ENCODE peak calls at places on chromosome 15, in six cellular contexts. One of them, this sample, is unnamed.

GRCh38 chr15:90930861-90931629 is 1.3 kb downstream of the HDDC3 start:
- DNase-seq in heart right ventricle: no peak
- DNase-seq in cardiac muscle cell: no peak
- DNase-seq in NB4: no peak
- DNase-seq in GM23248: peak; percentile 33
- DNase-seq in fibroblast of mammary gland: peak; percentile 50
- DNase-seq in this sample: no peak

GRCh38 chr15:38536201-38536676 is 28.4 kb downstream of the RASGRP1 start:
- DNase-seq in heart right ventricle: no peak
- DNase-seq in cardiac muscle cell: peak; percentile 93
- DNase-seq in NB4: no peak
- DNase-seq in GM23248: peak; percentile 96
- DNase-seq in fibroblast of mammary gland: peak; percentile 92
- DNase-seq in this sample: no peak

GRCh38 chr15:69548367-69548766 is 95.7 kb downstream of the RPLP1 start:
- DNase-seq in heart right ventricle: no peak
- DNase-seq in cardiac muscle cell: no peak
- DNase-seq in NB4: no peak
- DNase-seq in GM23248: no peak
- DNase-seq in fibroblast of mammary gland: no peak
- DNase-seq in this sample: no peak

GRCh38 chr15:57881361-57881760 is 174.8 kb downstream of the POLR2M start:
- DNase-seq in heart right ventricle: no peak
- DNase-seq in cardiac muscle cell: no peak
- DNase-seq in NB4: no peak
- DNase-seq in GM23248: peak; percentile 20
- DNase-seq in fibroblast of mammary gland: no peak
- DNase-seq in this sample: no peak

GRCh38 chr15:36294359-36294758 is 285.1 kb upstream of the CDIN1 start:
- DNase-seq in heart right ventricle: no peak
- DNase-seq in cardiac muscle cell: no peak
- DNase-seq in NB4: no peak
- DNase-seq in GM23248: no peak
- DNase-seq in fibroblast of mammary gland: no peak
- DNase-seq in this sample: no peak

GRCh38 chr15:92915766-92916435 is 15.8 kb downstream of the CHD2 start:
- DNase-seq in heart right ventricle: no peak
- DNase-seq in cardiac muscle cell: no peak
- DNase-seq in NB4: no peak
- DNase-seq in GM23248: no peak
- DNase-seq in fibroblast of mammary gland: no peak
- DNase-seq in this sample: no peak

GRCh38 chr15:39135989-39136388 is 444.9 kb upstream of the THBS1 start:
- DNase-seq in heart right ventricle: no peak
- DNase-seq in cardiac muscle cell: peak; percentile 80
- DNase-seq in NB4: no peak
- DNase-seq in GM23248: peak; percentile 94
- DNase-seq in fibroblast of mammary gland: peak; percentile 97
- DNase-seq in this sample: no peak

GRCh38 chr15:92650966-92651365 is 4.6 kb downstream of the FAM174B start:
- DNase-seq in heart right ventricle: no peak
- DNase-seq in cardiac muscle cell: no peak
- DNase-seq in NB4: no peak
- DNase-seq in GM23248: no peak
- DNase-seq in fibroblast of mammary gland: no peak
- DNase-seq in this sample: no peak

GRCh38 chr15:58212909-58213526 is 74.8 kb downstream of the AQP9 start:
- DNase-seq in heart right ventricle: no peak
- DNase-seq in cardiac muscle cell: peak; percentile 73
- DNase-seq in NB4: peak; percentile 52
- DNase-seq in GM23248: peak; percentile 74
- DNase-seq in fibroblast of mammary gland: peak; percentile 78
- DNase-seq in this sample: no peak

GRCh38 chr15:62850791-62851291 is 191.7 kb upstream of the TPM1 start:
- DNase-seq in heart right ventricle: no peak
- DNase-seq in cardiac muscle cell: peak; percentile 71
- DNase-seq in NB4: no peak
- DNase-seq in GM23248: peak; percentile 74
- DNase-seq in fibroblast of mammary gland: no peak
- DNase-seq in this sample: no peak

GRCh38 chr15:52183562-52184173 is 7.5 kb downstream of the GNB5 start:
- DNase-seq in heart right ventricle: no peak
- DNase-seq in cardiac muscle cell: peak; percentile 54
- DNase-seq in NB4: peak; percentile 25
- DNase-seq in GM23248: peak; percentile 70
- DNase-seq in fibroblast of mammary gland: peak; percentile 48
- DNase-seq in this sample: no peak

GRCh38 chr15:91866371-91866905 is 12.9 kb downstream of the SLCO3A1 start:
- DNase-seq in heart right ventricle: peak; percentile 28
- DNase-seq in cardiac muscle cell: peak; percentile 43
- DNase-seq in NB4: no peak
- DNase-seq in GM23248: peak; percentile 43
- DNase-seq in fibroblast of mammary gland: peak; percentile 79
- DNase-seq in this sample: no peak

GRCh38 chr15:59812889-59813288 is 123.8 kb upstream of the BNIP2 start:
- DNase-seq in heart right ventricle: no peak
- DNase-seq in cardiac muscle cell: no peak
- DNase-seq in NB4: no peak
- DNase-seq in GM23248: no peak
- DNase-seq in fibroblast of mammary gland: no peak
- DNase-seq in this sample: no peak

GRCh38 chr15:88127477-88127799 is 129.1 kb downstream of the NTRK3 start:
- DNase-seq in heart right ventricle: no peak
- DNase-seq in cardiac muscle cell: peak; percentile 2
- DNase-seq in NB4: no peak
- DNase-seq in GM23248: no peak
- DNase-seq in fibroblast of mammary gland: no peak
- DNase-seq in this sample: no peak

GRCh38 chr15:39286706-39287105 is 294.2 kb upstream of the THBS1 start:
- DNase-seq in heart right ventricle: no peak
- DNase-seq in cardiac muscle cell: no peak
- DNase-seq in NB4: no peak
- DNase-seq in GM23248: no peak
- DNase-seq in fibroblast of mammary gland: no peak
- DNase-seq in this sample: no peak

GRCh38 chr15:69762373-69763148 is 309.9 kb downstream of the RPLP1 start:
- DNase-seq in heart right ventricle: no peak
- DNase-seq in cardiac muscle cell: peak; percentile 60
- DNase-seq in NB4: peak; percentile 54
- DNase-seq in GM23248: no peak
- DNase-seq in fibroblast of mammary gland: no peak
- DNase-seq in this sample: no peak

GRCh38 chr15:65386886-65387285 is 9.1 kb upstream of the IGDCC3 start:
- DNase-seq in heart right ventricle: no peak
- DNase-seq in cardiac muscle cell: no peak
- DNase-seq in NB4: no peak
- DNase-seq in GM23248: no peak
- DNase-seq in fibroblast of mammary gland: no peak
- DNase-seq in this sample: no peak

GRCh38 chr15:74631408-74631807 is 15.8 kb downstream of the CLK3 start:
- DNase-seq in heart right ventricle: no peak
- DNase-seq in cardiac muscle cell: no peak
- DNase-seq in NB4: no peak
- DNase-seq in GM23248: peak; percentile 32
- DNase-seq in fibroblast of mammary gland: no peak
- DNase-seq in this sample: no peak

GRCh38 chr15:70474682-70475438 is 288.5 kb downstream of the UACA start:
- DNase-seq in heart right ventricle: peak; percentile 24
- DNase-seq in cardiac muscle cell: peak; percentile 95
- DNase-seq in NB4: peak; percentile 88
- DNase-seq in GM23248: peak; percentile 97
- DNase-seq in fibroblast of mammary gland: peak; percentile 97
- DNase-seq in this sample: no peak

GRCh38 chr15:66378814-66379430 is 7.8 kb upstream of the MAP2K1 start:
- DNase-seq in heart right ventricle: no peak
- DNase-seq in cardiac muscle cell: no peak
- DNase-seq in NB4: no peak
- DNase-seq in GM23248: no peak
- DNase-seq in fibroblast of mammary gland: no peak
- DNase-seq in this sample: no peak

GRCh38 chr15:77904436-77904821 is 173.1 kb downstream of the TBC1D2B start:
- DNase-seq in heart right ventricle: no peak
- DNase-seq in cardiac muscle cell: no peak
- DNase-seq in NB4: no peak
- DNase-seq in GM23248: no peak
- DNase-seq in fibroblast of mammary gland: no peak
- DNase-seq in this sample: no peak

GRCh38 chr15:66472176-66472999 is 25.2 kb downstream of the SNAPC5 start:
- DNase-seq in heart right ventricle: no peak
- DNase-seq in cardiac muscle cell: peak; percentile 59
- DNase-seq in NB4: no peak
- DNase-seq in GM23248: peak; percentile 43
- DNase-seq in fibroblast of mammary gland: peak; percentile 36
- DNase-seq in this sample: peak; percentile 17

GRCh38 chr15:74823324-74823723 is 3.1 kb upstream of the CPLX3 start:
- DNase-seq in heart right ventricle: no peak
- DNase-seq in cardiac muscle cell: no peak
- DNase-seq in NB4: no peak
- DNase-seq in GM23248: no peak
- DNase-seq in fibroblast of mammary gland: no peak
- DNase-seq in this sample: no peak

GRCh38 chr15:43317566-43318184 is 12.7 kb downstream of the LCMT2 start:
- DNase-seq in heart right ventricle: no peak
- DNase-seq in cardiac muscle cell: no peak
- DNase-seq in NB4: no peak
- DNase-seq in GM23248: no peak
- DNase-seq in fibroblast of mammary gland: no peak
- DNase-seq in this sample: no peak

GRCh38 chr15:25710184-25710583 is 152.9 kb downstream of the ATP10A start:
- DNase-seq in heart right ventricle: peak; percentile 25
- DNase-seq in cardiac muscle cell: peak; percentile 24
- DNase-seq in NB4: peak; percentile 31
- DNase-seq in GM23248: peak; percentile 58
- DNase-seq in fibroblast of mammary gland: peak; percentile 31
- DNase-seq in this sample: peak; percentile 8

GRCh38 chr15:25177955-25178801 is 223.4 kb downstream of the SNRPN start:
- DNase-seq in heart right ventricle: peak; percentile 2
- DNase-seq in cardiac muscle cell: no peak
- DNase-seq in NB4: no peak
- DNase-seq in GM23248: no peak
- DNase-seq in fibroblast of mammary gland: no peak
- DNase-seq in this sample: no peak

GRCh38 chr15:64950888-64951287 is 38.8 kb downstream of the SPG21 start:
- DNase-seq in heart right ventricle: no peak
- DNase-seq in cardiac muscle cell: no peak
- DNase-seq in NB4: peak; percentile 43
- DNase-seq in GM23248: no peak
- DNase-seq in fibroblast of mammary gland: no peak
- DNase-seq in this sample: no peak

GRCh38 chr15:78618490-78618934 is 2.3 kb downstream of the CHRNA3 start:
- DNase-seq in heart right ventricle: peak; percentile 91
- DNase-seq in cardiac muscle cell: peak; percentile 94
- DNase-seq in NB4: peak; percentile 87
- DNase-seq in GM23248: peak; percentile 88
- DNase-seq in fibroblast of mammary gland: peak; percentile 95
- DNase-seq in this sample: peak; percentile 62

GRCh38 chr15:71634820-71635219 is 175.5 kb upstream of the NR2E3 start:
- DNase-seq in heart right ventricle: no peak
- DNase-seq in cardiac muscle cell: peak; percentile 17
- DNase-seq in NB4: no peak
- DNase-seq in GM23248: no peak
- DNase-seq in fibroblast of mammary gland: no peak
- DNase-seq in this sample: no peak
- H3K4me3 ChIP-seq in heart right ventricle: no peak overlapping the region
- H3K4me3 ChIP-seq in cardiac muscle cell: no peak overlapping the region
- H3K4me3 ChIP-seq in NB4: no peak overlapping the region
- H3K4me3 ChIP-seq in GM23248: no peak overlapping the region
- H3K4me3 ChIP-seq in fibroblast of mammary gland: no peak overlapping the region
- H3K4me3 ChIP-seq in this sample: no peak overlapping the region

GRCh38 chr15:56552668-56553067 is 87.7 kb upstream of the MNS1 start:
- DNase-seq in heart right ventricle: no peak
- DNase-seq in cardiac muscle cell: no peak
- DNase-seq in NB4: no peak
- DNase-seq in GM23248: no peak
- DNase-seq in fibroblast of mammary gland: no peak
- DNase-seq in this sample: no peak

GRCh38 chr15:56557415-56557814 is 92.5 kb upstream of the MNS1 start:
- DNase-seq in heart right ventricle: no peak
- DNase-seq in cardiac muscle cell: no peak
- DNase-seq in NB4: no peak
- DNase-seq in GM23248: no peak
- DNase-seq in fibroblast of mammary gland: no peak
- DNase-seq in this sample: no peak
- H3K4me3 ChIP-seq in heart right ventricle: no peak overlapping the region
- H3K4me3 ChIP-seq in cardiac muscle cell: no peak overlapping the region
- H3K4me3 ChIP-seq in NB4: no peak overlapping the region
- H3K4me3 ChIP-seq in GM23248: no peak overlapping the region
- H3K4me3 ChIP-seq in fibroblast of mammary gland: no peak overlapping the region
- H3K4me3 ChIP-seq in this sample: no peak overlapping the region

GRCh38 chr15:31049682-31050606 is 51.6 kb downstream of the TRPM1 start:
- DNase-seq in heart right ventricle: no peak
- DNase-seq in cardiac muscle cell: no peak
- DNase-seq in NB4: peak; percentile 33
- DNase-seq in GM23248: no peak
- DNase-seq in fibroblast of mammary gland: no peak
- DNase-seq in this sample: no peak
- H3K4me3 ChIP-seq in heart right ventricle: no peak overlapping the region
- H3K4me3 ChIP-seq in cardiac muscle cell: no peak overlapping the region
- H3K4me3 ChIP-seq in NB4: no peak overlapping the region
- H3K4me3 ChIP-seq in GM23248: no peak overlapping the region
- H3K4me3 ChIP-seq in fibroblast of mammary gland: no peak overlapping the region
- H3K4me3 ChIP-seq in this sample: no peak overlapping the region

GRCh38 chr15:89208256-89208655 is 13.1 kb downstream of the RLBP1 start:
- DNase-seq in heart right ventricle: no peak
- DNase-seq in cardiac muscle cell: no peak
- DNase-seq in NB4: no peak
- DNase-seq in GM23248: no peak
- DNase-seq in fibroblast of mammary gland: no peak
- DNase-seq in this sample: no peak

GRCh38 chr15:89203705-89204273 is 17.6 kb downstream of the RLBP1 start:
- DNase-seq in heart right ventricle: no peak
- DNase-seq in cardiac muscle cell: no peak
- DNase-seq in NB4: peak; percentile 18
- DNase-seq in GM23248: no peak
- DNase-seq in fibroblast of mammary gland: no peak
- DNase-seq in this sample: no peak

GRCh38 chr15:89209057-89209456 is 12.3 kb downstream of the RLBP1 start:
- DNase-seq in heart right ventricle: no peak
- DNase-seq in cardiac muscle cell: no peak
- DNase-seq in NB4: no peak
- DNase-seq in GM23248: no peak
- DNase-seq in fibroblast of mammary gland: no peak
- DNase-seq in this sample: no peak

GRCh38 chr15:89211678-89212170 is 9.7 kb downstream of the RLBP1 start:
- DNase-seq in heart right ventricle: no peak
- DNase-seq in cardiac muscle cell: no peak
- DNase-seq in NB4: peak; percentile 17
- DNase-seq in GM23248: no peak
- DNase-seq in fibroblast of mammary gland: no peak
- DNase-seq in this sample: no peak

DNA sequence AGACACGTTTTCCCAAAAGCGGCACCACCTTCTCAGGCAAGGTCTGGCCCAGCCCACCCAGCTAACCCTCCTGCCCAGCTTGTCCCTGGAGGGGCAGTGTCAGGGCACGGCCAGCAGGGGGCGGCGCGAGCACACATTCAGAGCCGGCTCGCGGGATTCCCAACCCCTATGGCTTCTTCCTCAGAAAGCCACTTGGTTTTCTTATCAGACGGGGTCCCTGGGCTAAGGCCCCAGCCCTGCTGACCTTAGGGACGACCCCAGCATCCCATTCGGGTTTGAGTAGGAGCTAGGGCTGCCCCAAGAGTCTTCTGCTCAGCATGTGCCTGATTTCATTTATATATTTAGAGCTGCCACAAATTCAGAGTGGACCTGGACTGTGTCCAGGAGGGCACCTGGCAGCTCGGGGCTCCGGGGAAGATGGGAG is 14.5 kb downstream of the RLBP1 start:
- DNase-seq in heart right ventricle: peak; percentile 63
- DNase-seq in cardiac muscle cell: peak; percentile 75
- DNase-seq in NB4: peak; percentile 81
- DNase-seq in GM23248: peak; percentile 85
- DNase-seq in fibroblast of mammary gland: peak; percentile 62
- DNase-seq in this sample: peak; percentile 53
- H3K4me3 ChIP-seq in heart right ventricle: peak overlapping the region; percentile 5
- H3K4me3 ChIP-seq in cardiac muscle cell: no peak overlapping the region
- H3K4me3 ChIP-seq in NB4: no peak overlapping the region
- H3K4me3 ChIP-seq in GM23248: peak overlapping the region; percentile 37
- H3K4me3 ChIP-seq in fibroblast of mammary gland: no peak overlapping the region
- H3K4me3 ChIP-seq in this sample: no peak overlapping the region

This sample was measured in CD4-positive, CD25-positive, alpha-beta regulatory T cell.